ENCODE peak calls at places on chromosome 7, in ten cellular contexts. One of them, this sample, is unnamed.

GRCh38 chr7:31314781-31315180 is 25.7 kb downstream of the NEUROD6 start:
- DNase-seq in HFF-Myc: no peak
- DNase-seq in effector memory CD4-positive, alpha-beta T cell: no peak
- DNase-seq in GM12865: no peak
- DNase-seq in astrocyte of the cerebellum: no peak
- DNase-seq in A549: no peak
- DNase-seq in GM12864: no peak
- DNase-seq in cardiac muscle cell: no peak
- DNase-seq in upper lobe of right lung: no peak
- DNase-seq in A673: no peak
- DNase-seq in this sample: no peak

GRCh38 chr7:75616421-75617167 is 122.1 kb downstream of the HIP1 start:
- DNase-seq in HFF-Myc: no peak
- DNase-seq in effector memory CD4-positive, alpha-beta T cell: no peak
- DNase-seq in GM12865: no peak
- DNase-seq in astrocyte of the cerebellum: no peak
- DNase-seq in A549: no peak
- DNase-seq in GM12864: no peak
- DNase-seq in cardiac muscle cell: no peak
- DNase-seq in upper lobe of right lung: no peak
- DNase-seq in A673: no peak
- DNase-seq in this sample: no peak

GRCh38 chr7:1845536-1846311 is 175.6 kb downstream of the ELFN1 start:
- DNase-seq in HFF-Myc: no peak
- DNase-seq in effector memory CD4-positive, alpha-beta T cell: no peak
- DNase-seq in GM12865: no peak
- DNase-seq in astrocyte of the cerebellum: no peak
- DNase-seq in A549: no peak
- DNase-seq in GM12864: no peak
- DNase-seq in cardiac muscle cell: no peak
- DNase-seq in upper lobe of right lung: peak
- DNase-seq in A673: no peak
- DNase-seq in this sample: no peak

GRCh38 chr7:48046458-48046857 is 11.1 kb downstream of the C7orf57 start:
- DNase-seq in HFF-Myc: no peak
- DNase-seq in effector memory CD4-positive, alpha-beta T cell: no peak
- DNase-seq in GM12865: peak
- DNase-seq in astrocyte of the cerebellum: no peak
- DNase-seq in A549: no peak
- DNase-seq in GM12864: no peak
- DNase-seq in cardiac muscle cell: no peak
- DNase-seq in upper lobe of right lung: no peak
- DNase-seq in A673: no peak
- DNase-seq in this sample: no peak

GRCh38 chr7:76040126-76040525 is 7.7 kb downstream of the STYXL1 start:
- DNase-seq in HFF-Myc: no peak
- DNase-seq in effector memory CD4-positive, alpha-beta T cell: no peak
- DNase-seq in GM12865: no peak
- DNase-seq in astrocyte of the cerebellum: no peak
- DNase-seq in A549: no peak
- DNase-seq in GM12864: no peak
- DNase-seq in cardiac muscle cell: peak
- DNase-seq in upper lobe of right lung: no peak
- DNase-seq in A673: no peak
- DNase-seq in this sample: no peak

GRCh38 chr7:95772771-95773581 is 622 bp downstream of the DYNC1I1 start:
- DNase-seq in HFF-Myc: no peak
- DNase-seq in effector memory CD4-positive, alpha-beta T cell: no peak
- DNase-seq in GM12865: no peak
- DNase-seq in astrocyte of the cerebellum: no peak
- DNase-seq in A549: no peak
- DNase-seq in GM12864: no peak
- DNase-seq in cardiac muscle cell: peak
- DNase-seq in upper lobe of right lung: no peak
- DNase-seq in A673: peak
- DNase-seq in this sample: no peak

GRCh38 chr7:106915873-106916272 is 50.8 kb downstream of the PIK3CG start:
- DNase-seq in HFF-Myc: no peak
- DNase-seq in effector memory CD4-positive, alpha-beta T cell: no peak
- DNase-seq in GM12865: peak
- DNase-seq in astrocyte of the cerebellum: no peak
- DNase-seq in A549: no peak
- DNase-seq in GM12864: peak
- DNase-seq in cardiac muscle cell: no peak
- DNase-seq in upper lobe of right lung: no peak
- DNase-seq in A673: no peak
- DNase-seq in this sample: no peak

GRCh38 chr7:119943932-119944600 is 328.9 kb upstream of the KCND2 start:
- DNase-seq in HFF-Myc: no peak
- DNase-seq in effector memory CD4-positive, alpha-beta T cell: no peak
- DNase-seq in GM12865: no peak
- DNase-seq in astrocyte of the cerebellum: no peak
- DNase-seq in A549: no peak
- DNase-seq in GM12864: no peak
- DNase-seq in cardiac muscle cell: no peak
- DNase-seq in upper lobe of right lung: no peak
- DNase-seq in A673: no peak
- DNase-seq in this sample: no peak

GRCh38 chr7:114930107-114930521 is 8.2 kb downstream of the MDFIC start:
- DNase-seq in HFF-Myc: no peak
- DNase-seq in effector memory CD4-positive, alpha-beta T cell: no peak
- DNase-seq in GM12865: no peak
- DNase-seq in astrocyte of the cerebellum: no peak
- DNase-seq in A549: no peak
- DNase-seq in GM12864: no peak
- DNase-seq in cardiac muscle cell: peak
- DNase-seq in upper lobe of right lung: no peak
- DNase-seq in A673: peak
- DNase-seq in this sample: peak

GRCh38 chr7:114930829-114931655 is 9.1 kb downstream of the MDFIC start:
- DNase-seq in HFF-Myc: no peak
- DNase-seq in effector memory CD4-positive, alpha-beta T cell: no peak
- DNase-seq in GM12865: peak
- DNase-seq in astrocyte of the cerebellum: no peak
- DNase-seq in A549: no peak
- DNase-seq in GM12864: no peak
- DNase-seq in cardiac muscle cell: no peak
- DNase-seq in upper lobe of right lung: no peak
- DNase-seq in A673: peak
- DNase-seq in this sample: no peak

GRCh38 chr7:114931656-114932011 is 9.7 kb downstream of the MDFIC start:
- DNase-seq in HFF-Myc: no peak
- DNase-seq in effector memory CD4-positive, alpha-beta T cell: peak
- DNase-seq in GM12865: peak
- DNase-seq in astrocyte of the cerebellum: no peak
- DNase-seq in A549: no peak
- DNase-seq in GM12864: peak
- DNase-seq in cardiac muscle cell: no peak
- DNase-seq in upper lobe of right lung: no peak
- DNase-seq in A673: no peak
- DNase-seq in this sample: no peak

GRCh38 chr7:114928060-114928459 is 6.2 kb downstream of the MDFIC start:
- DNase-seq in HFF-Myc: no peak
- DNase-seq in effector memory CD4-positive, alpha-beta T cell: no peak
- DNase-seq in GM12865: no peak
- DNase-seq in astrocyte of the cerebellum: no peak
- DNase-seq in A549: no peak
- DNase-seq in GM12864: no peak
- DNase-seq in cardiac muscle cell: no peak
- DNase-seq in upper lobe of right lung: no peak
- DNase-seq in A673: no peak
- DNase-seq in this sample: no peak

DNA sequence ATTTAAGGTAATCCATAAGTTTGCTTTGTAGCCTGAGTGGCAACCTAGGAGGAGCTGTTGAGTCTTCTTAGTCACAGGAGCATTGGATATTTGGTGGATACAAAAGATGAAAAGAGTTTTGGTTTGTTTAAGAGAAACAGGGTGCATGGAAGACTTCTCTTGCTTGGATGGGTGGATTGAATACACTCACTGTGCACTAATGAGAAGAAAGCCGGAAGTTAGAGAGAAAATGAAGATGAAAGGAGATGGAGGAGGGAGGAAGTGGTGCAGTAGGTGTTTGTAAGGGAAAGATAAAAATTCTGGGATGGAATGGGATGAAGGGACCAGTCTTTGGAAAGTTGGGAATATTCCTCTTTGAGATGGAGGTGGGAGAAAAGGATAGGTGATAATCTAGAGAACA is 7.7 kb downstream of the MDFIC start:
- DNase-seq in HFF-Myc: no peak
- DNase-seq in effector memory CD4-positive, alpha-beta T cell: no peak
- DNase-seq in GM12865: no peak
- DNase-seq in astrocyte of the cerebellum: no peak
- DNase-seq in A549: peak
- DNase-seq in GM12864: no peak
- DNase-seq in cardiac muscle cell: no peak
- DNase-seq in upper lobe of right lung: no peak
- DNase-seq in A673: peak
- DNase-seq in this sample: no peak
- H3K4me3 ChIP-seq in HFF-Myc: no peak
- H3K4me3 ChIP-seq in effector memory CD4-positive, alpha-beta T cell: peak
- H3K4me3 ChIP-seq in GM12865: peak
- H3K4me3 ChIP-seq in astrocyte of the cerebellum: no peak
- H3K4me3 ChIP-seq in A549: no peak
- H3K4me3 ChIP-seq in GM12864: no peak
- H3K4me3 ChIP-seq in cardiac muscle cell: no peak
- H3K4me3 ChIP-seq in upper lobe of right lung: no peak
- H3K4me3 ChIP-seq in A673: no peak
- H3K4me3 ChIP-seq in this sample: no peak

DNA sequence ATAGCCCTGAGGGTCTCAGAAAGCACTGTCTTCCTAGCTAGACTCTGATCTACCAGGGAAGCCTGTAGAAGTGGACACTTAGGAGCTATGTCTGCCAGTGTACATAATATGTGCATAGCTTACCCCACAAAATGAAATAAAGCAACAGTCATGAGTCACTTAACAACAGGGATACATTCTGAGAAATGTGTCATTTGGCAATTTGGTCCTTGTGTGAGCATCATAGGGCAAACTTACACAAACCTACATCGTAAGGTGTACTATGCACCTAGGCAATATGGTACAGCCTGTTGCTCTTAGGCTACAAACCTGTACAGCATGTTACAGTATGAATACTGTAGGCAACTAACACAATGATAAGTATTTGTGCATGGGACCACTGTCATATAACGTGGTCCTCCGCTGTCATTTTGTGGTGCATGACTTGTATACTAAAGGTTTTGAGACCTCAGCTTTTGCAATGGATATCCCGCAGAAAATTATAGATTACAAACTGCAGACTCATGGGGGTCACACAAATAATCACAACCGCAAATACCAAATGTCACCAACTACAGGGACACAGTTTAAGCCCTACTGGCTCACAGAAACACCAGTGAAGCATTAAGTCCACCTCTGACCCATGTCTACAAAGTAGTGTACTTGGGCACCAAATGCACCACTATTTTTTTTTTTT is 1.7 kb downstream of the URGCP start:
- DNase-seq in HFF-Myc: no peak
- DNase-seq in effector memory CD4-positive, alpha-beta T cell: no peak
- DNase-seq in GM12865: no peak
- DNase-seq in astrocyte of the cerebellum: no peak
- DNase-seq in A549: no peak
- DNase-seq in GM12864: no peak
- DNase-seq in cardiac muscle cell: no peak
- DNase-seq in upper lobe of right lung: no peak
- DNase-seq in A673: no peak
- DNase-seq in this sample: no peak
- H3K4me3 ChIP-seq in HFF-Myc: peak
- H3K4me3 ChIP-seq in effector memory CD4-positive, alpha-beta T cell: no peak
- H3K4me3 ChIP-seq in GM12865: no peak
- H3K4me3 ChIP-seq in astrocyte of the cerebellum: peak
- H3K4me3 ChIP-seq in A549: no peak
- H3K4me3 ChIP-seq in GM12864: no peak
- H3K4me3 ChIP-seq in cardiac muscle cell: no peak
- H3K4me3 ChIP-seq in upper lobe of right lung: peak
- H3K4me3 ChIP-seq in A673: peak
- H3K4me3 ChIP-seq in this sample: peak

GRCh38 chr7:80918909-80919721 is at the start of gene SEMA3C:
- DNase-seq in HFF-Myc: peak
- DNase-seq in effector memory CD4-positive, alpha-beta T cell: no peak
- DNase-seq in GM12865: no peak
- DNase-seq in astrocyte of the cerebellum: peak
- DNase-seq in A549: peak
- DNase-seq in GM12864: no peak
- DNase-seq in cardiac muscle cell: peak
- DNase-seq in upper lobe of right lung: peak
- DNase-seq in A673: peak
- DNase-seq in this sample: peak

GRCh38 chr7:80921130-80921529 is 2.3 kb upstream of the SEMA3C start:
- DNase-seq in HFF-Myc: no peak
- DNase-seq in effector memory CD4-positive, alpha-beta T cell: no peak
- DNase-seq in GM12865: no peak
- DNase-seq in astrocyte of the cerebellum: no peak
- DNase-seq in A549: peak
- DNase-seq in GM12864: no peak
- DNase-seq in cardiac muscle cell: no peak
- DNase-seq in upper lobe of right lung: no peak
- DNase-seq in A673: no peak
- DNase-seq in this sample: no peak

GRCh38 chr7:80922254-80923049 is 3.6 kb upstream of the SEMA3C start:
- DNase-seq in HFF-Myc: no peak
- DNase-seq in effector memory CD4-positive, alpha-beta T cell: no peak
- DNase-seq in GM12865: no peak
- DNase-seq in astrocyte of the cerebellum: no peak
- DNase-seq in A549: no peak
- DNase-seq in GM12864: no peak
- DNase-seq in cardiac muscle cell: no peak
- DNase-seq in upper lobe of right lung: no peak
- DNase-seq in A673: no peak
- DNase-seq in this sample: no peak

GRCh38 chr7:80918406-80918805 is 445 bp downstream of the SEMA3C start:
- DNase-seq in HFF-Myc: no peak
- DNase-seq in effector memory CD4-positive, alpha-beta T cell: no peak
- DNase-seq in GM12865: peak
- DNase-seq in astrocyte of the cerebellum: no peak
- DNase-seq in A549: peak
- DNase-seq in GM12864: no peak
- DNase-seq in cardiac muscle cell: peak
- DNase-seq in upper lobe of right lung: no peak
- DNase-seq in A673: peak
- DNase-seq in this sample: no peak

GRCh38 chr7:80916770-80917681 is 1.8 kb downstream of the SEMA3C start:
- DNase-seq in HFF-Myc: no peak
- DNase-seq in effector memory CD4-positive, alpha-beta T cell: no peak
- DNase-seq in GM12865: no peak
- DNase-seq in astrocyte of the cerebellum: peak
- DNase-seq in A549: peak
- DNase-seq in GM12864: no peak
- DNase-seq in cardiac muscle cell: peak
- DNase-seq in upper lobe of right lung: no peak
- DNase-seq in A673: peak
- DNase-seq in this sample: no peak
- H3K4me3 ChIP-seq in HFF-Myc: peak
- H3K4me3 ChIP-seq in effector memory CD4-positive, alpha-beta T cell: no peak
- H3K4me3 ChIP-seq in GM12865: no peak
- H3K4me3 ChIP-seq in astrocyte of the cerebellum: peak
- H3K4me3 ChIP-seq in A549: peak
- H3K4me3 ChIP-seq in GM12864: no peak
- H3K4me3 ChIP-seq in cardiac muscle cell: peak
- H3K4me3 ChIP-seq in upper lobe of right lung: peak
- H3K4me3 ChIP-seq in A673: peak
- H3K4me3 ChIP-seq in this sample: peak

GRCh38 chr7:70807650-70808049 is 324.3 kb upstream of the GALNT17 start:
- DNase-seq in HFF-Myc: no peak
- DNase-seq in effector memory CD4-positive, alpha-beta T cell: no peak
- DNase-seq in GM12865: peak
- DNase-seq in astrocyte of the cerebellum: no peak
- DNase-seq in A549: peak
- DNase-seq in GM12864: no peak
- DNase-seq in cardiac muscle cell: no peak
- DNase-seq in upper lobe of right lung: no peak
- DNase-seq in A673: no peak
- DNase-seq in this sample: no peak

GRCh38 chr7:70799841-70800405 is 332.0 kb upstream of the GALNT17 start:
- DNase-seq in HFF-Myc: no peak
- DNase-seq in effector memory CD4-positive, alpha-beta T cell: no peak
- DNase-seq in GM12865: peak
- DNase-seq in astrocyte of the cerebellum: no peak
- DNase-seq in A549: no peak
- DNase-seq in GM12864: no peak
- DNase-seq in cardiac muscle cell: no peak
- DNase-seq in upper lobe of right lung: no peak
- DNase-seq in A673: no peak
- DNase-seq in this sample: no peak

GRCh38 chr7:70808876-70809275 is 323.1 kb upstream of the GALNT17 start:
- DNase-seq in HFF-Myc: no peak
- DNase-seq in effector memory CD4-positive, alpha-beta T cell: no peak
- DNase-seq in GM12865: peak
- DNase-seq in astrocyte of the cerebellum: no peak
- DNase-seq in A549: no peak
- DNase-seq in GM12864: peak
- DNase-seq in cardiac muscle cell: no peak
- DNase-seq in upper lobe of right lung: no peak
- DNase-seq in A673: no peak
- DNase-seq in this sample: no peak

GRCh38 chr7:70810558-70811139 is 321.3 kb upstream of the GALNT17 start:
- DNase-seq in HFF-Myc: no peak
- DNase-seq in effector memory CD4-positive, alpha-beta T cell: no peak
- DNase-seq in GM12865: no peak
- DNase-seq in astrocyte of the cerebellum: no peak
- DNase-seq in A549: no peak
- DNase-seq in GM12864: no peak
- DNase-seq in cardiac muscle cell: no peak
- DNase-seq in upper lobe of right lung: no peak
- DNase-seq in A673: no peak
- DNase-seq in this sample: no peak

DNA sequence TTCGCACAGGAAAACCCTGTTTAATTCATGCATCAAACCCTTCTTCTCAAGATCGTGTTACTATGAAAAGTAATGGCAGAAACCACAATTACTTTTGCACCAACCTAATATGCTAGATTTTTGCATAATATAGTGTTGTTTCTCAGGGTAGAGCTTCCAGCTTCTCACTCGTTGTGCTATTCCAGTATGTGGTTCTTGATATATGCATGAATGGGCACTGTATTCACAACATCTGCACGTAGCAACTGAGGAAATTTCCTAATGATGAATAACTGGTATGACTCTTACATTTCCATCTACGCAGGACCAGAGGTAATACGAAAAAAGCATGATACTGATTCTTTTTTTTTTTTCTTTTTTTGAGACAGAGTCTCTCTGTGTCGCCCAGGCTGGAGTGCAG is 326.6 kb upstream of the GALNT17 start:
- DNase-seq in HFF-Myc: no peak
- DNase-seq in effector memory CD4-positive, alpha-beta T cell: no peak
- DNase-seq in GM12865: peak
- DNase-seq in astrocyte of the cerebellum: peak
- DNase-seq in A549: no peak
- DNase-seq in GM12864: peak
- DNase-seq in cardiac muscle cell: no peak
- DNase-seq in upper lobe of right lung: no peak
- DNase-seq in A673: no peak
- DNase-seq in this sample: no peak
- H3K4me3 ChIP-seq in HFF-Myc: no peak
- H3K4me3 ChIP-seq in effector memory CD4-positive, alpha-beta T cell: no peak
- H3K4me3 ChIP-seq in GM12865: no peak
- H3K4me3 ChIP-seq in astrocyte of the cerebellum: no peak
- H3K4me3 ChIP-seq in A549: no peak
- H3K4me3 ChIP-seq in GM12864: no peak
- H3K4me3 ChIP-seq in cardiac muscle cell: no peak
- H3K4me3 ChIP-seq in upper lobe of right lung: no peak
- H3K4me3 ChIP-seq in A673: no peak
- H3K4me3 ChIP-seq in this sample: no peak